ENCODE peak calls at places on chromosomes 1 and 21, in four cellular contexts. One of them, this sample, is unnamed.
A peak's percentile ranks its signal among the peaks of the same experiment; 100 is the strongest.

GRCh38 chr1:50846224-50846839 is 113.7 kb downstream of the FAF1 start:
- DNase-seq in H9: no peak
- DNase-seq in colonic mucosa: no peak
- DNase-seq in HCT116: no peak
- DNase-seq in this sample: no peak

GRCh38 chr1:116710326-116711060 is 43.0 kb upstream of the IGSF3 start:
- DNase-seq in colonic mucosa: no peak
- DNase-seq in H9: no peak
- DNase-seq in HCT116: no peak
- DNase-seq in this sample: no peak

GRCh38 chr1:28441674-28442073 is 64.2 kb upstream of the RCC1 start:
- DNase-seq in colonic mucosa: no peak
- DNase-seq in HCT116: no peak
- DNase-seq in H9: no peak
- DNase-seq in this sample: no peak

GRCh38 chr1:230272557-230272956 is 153.6 kb downstream of the PGBD5 start:
- DNase-seq in colonic mucosa: no peak
- DNase-seq in HCT116: no peak
- DNase-seq in H9: no peak
- DNase-seq in this sample: no peak

GRCh38 chr1:154726443-154726842 is 118.5 kb upstream of the ADAR start:
- DNase-seq in HCT116: no peak
- DNase-seq in colonic mucosa: no peak
- DNase-seq in H9: no peak
- DNase-seq in this sample: no peak

GRCh38 chr1:173101589-173101988 is 50.8 kb upstream of the TNFSF18 start:
- DNase-seq in HCT116: no peak
- DNase-seq in H9: no peak
- DNase-seq in colonic mucosa: no peak
- DNase-seq in this sample: no peak

GRCh38 chr1:32864375-32865019 is 6.2 kb downstream of the FNDC5 start:
- DNase-seq in colonic mucosa: no peak
- DNase-seq in HCT116: no peak
- DNase-seq in H9: no peak
- DNase-seq in this sample: no peak

GRCh38 chr1:235648954-235649721 is 446 bp downstream of the GNG4 start:
- DNase-seq in HCT116: no peak
- DNase-seq in H9: peak; percentile 79
- DNase-seq in colonic mucosa: peak; percentile 68
- DNase-seq in this sample: no peak

GRCh38 chr1:186620951-186621350 is 59.3 kb downstream of the PTGS2 start:
- DNase-seq in colonic mucosa: no peak
- DNase-seq in HCT116: no peak
- DNase-seq in H9: no peak
- DNase-seq in this sample: peak; percentile 55

GRCh38 chr1:196660912-196661311 is 9.1 kb downstream of the CFH start:
- DNase-seq in colonic mucosa: no peak
- DNase-seq in H9: no peak
- DNase-seq in HCT116: peak; percentile 23
- DNase-seq in this sample: no peak

GRCh38 chr1:32357619-32358018 is 4.7 kb downstream of the FAM229A start:
- DNase-seq in HCT116: no peak
- DNase-seq in H9: no peak
- DNase-seq in colonic mucosa: no peak
- DNase-seq in this sample: no peak

GRCh38 chr1:244353572-244354091 is 98.1 kb downstream of the ADSS2 start:
- DNase-seq in HCT116: peak; percentile 77
- DNase-seq in H9: peak; percentile 79
- DNase-seq in colonic mucosa: peak; percentile 80
- DNase-seq in this sample: peak; percentile 76

GRCh38 chr1:174990382-174990999 is 9.3 kb upstream of the CACYBP start:
- DNase-seq in colonic mucosa: peak; percentile 42
- DNase-seq in H9: no peak
- DNase-seq in HCT116: no peak
- DNase-seq in this sample: no peak

GRCh38 chr1:180218806-180219765 is 11.0 kb upstream of the LHX4 start:
- DNase-seq in H9: no peak
- DNase-seq in HCT116: no peak
- DNase-seq in colonic mucosa: no peak
- DNase-seq in this sample: no peak

GRCh38 chr1:28898267-28898955 is 16.0 kb upstream of the EPB41 start:
- DNase-seq in colonic mucosa: no peak
- DNase-seq in H9: no peak
- DNase-seq in HCT116: no peak
- DNase-seq in this sample: no peak

GRCh38 chr1:151458936-151459330 is 361 bp downstream of the POGZ start:
- DNase-seq in H9: peak; percentile 74
- DNase-seq in HCT116: peak; percentile 52
- DNase-seq in colonic mucosa: peak; percentile 67
- DNase-seq in this sample: peak; percentile 68

GRCh38 chr1:78304766-78305165 is 186.0 kb upstream of the PTGFR start:
- DNase-seq in H9: no peak
- DNase-seq in colonic mucosa: no peak
- DNase-seq in HCT116: no peak
- DNase-seq in this sample: no peak

GRCh38 chr1:65514083-65514482 is 93.6 kb downstream of the LEPR start:
- DNase-seq in colonic mucosa: no peak
- DNase-seq in H9: no peak
- DNase-seq in HCT116: no peak
- DNase-seq in this sample: no peak

GRCh38 chr1:21931171-21932093 is 5.7 kb downstream of the HSPG2 start:
- DNase-seq in HCT116: peak; percentile 43
- DNase-seq in colonic mucosa: peak; percentile 63
- DNase-seq in H9: no peak
- DNase-seq in this sample: no peak

GRCh38 chr1:36366091-36366661 is 19.5 kb downstream of the STK40 start:
- DNase-seq in colonic mucosa: no peak
- DNase-seq in H9: peak; percentile 71
- DNase-seq in HCT116: no peak
- DNase-seq in this sample: no peak

GRCh38 chr1:67732750-67733151 is 47.8 kb downstream of the GADD45A start:
- DNase-seq in HCT116: no peak
- DNase-seq in colonic mucosa: no peak
- DNase-seq in H9: no peak
- DNase-seq in this sample: no peak

GRCh38 chr1:35192056-35192852 is 691 bp downstream of the SFPQ start:
- DNase-seq in colonic mucosa: peak; percentile 85
- DNase-seq in H9: peak; percentile 73
- DNase-seq in HCT116: no peak
- DNase-seq in this sample: no peak

GRCh38 chr1:21592086-21592865 is 76.9 kb downstream of the RAP1GAP start:
- DNase-seq in H9: no peak
- DNase-seq in colonic mucosa: no peak
- DNase-seq in HCT116: no peak
- DNase-seq in this sample: no peak

GRCh38 chr1:2300851-2301606 is 72.9 kb downstream of the SKI start:
- DNase-seq in colonic mucosa: peak; percentile 71
- DNase-seq in HCT116: no peak
- DNase-seq in H9: no peak
- DNase-seq in this sample: no peak

GRCh38 chr1:151846062-151846568 is 6.5 kb upstream of the C2CD4D start:
- DNase-seq in H9: peak; percentile 68
- DNase-seq in colonic mucosa: no peak
- DNase-seq in HCT116: peak; percentile 24
- DNase-seq in this sample: peak; percentile 65

GRCh38 chr1:202058001-202058908 is 47.9 kb downstream of the ELF3 start:
- DNase-seq in HCT116: no peak
- DNase-seq in colonic mucosa: no peak
- DNase-seq in H9: no peak
- DNase-seq in this sample: no peak

GRCh38 chr1:90708236-90708786 is 8.8 kb downstream of the BARHL2 start:
- DNase-seq in colonic mucosa: no peak
- DNase-seq in H9: no peak
- DNase-seq in HCT116: no peak
- DNase-seq in this sample: no peak

GRCh38 chr1:94022471-94023189 is 98.3 kb downstream of the ABCA4 start:
- DNase-seq in HCT116: no peak
- DNase-seq in colonic mucosa: no peak
- DNase-seq in H9: no peak
- DNase-seq in this sample: no peak

GRCh38 chr1:117284408-117285215 is 73.9 kb upstream of the VTCN1 start:
- DNase-seq in colonic mucosa: peak; percentile 19
- DNase-seq in HCT116: peak; percentile 57
- DNase-seq in H9: peak; percentile 33
- DNase-seq in this sample: no peak

GRCh38 chr1:161226759-161227158 is 899 bp downstream of the TOMM40L start:
- DNase-seq in HCT116: no peak
- DNase-seq in H9: no peak
- DNase-seq in colonic mucosa: no peak
- DNase-seq in this sample: no peak

GRCh38 chr1:161228032-161228431 is 2.2 kb downstream of the TOMM40L start:
- DNase-seq in colonic mucosa: no peak
- DNase-seq in H9: no peak
- DNase-seq in HCT116: no peak
- DNase-seq in this sample: no peak

GRCh38 chr1:161225534-161226319 is at the start of gene TOMM40L:
- DNase-seq in HCT116: peak; percentile 99
- DNase-seq in H9: peak; percentile 97
- DNase-seq in colonic mucosa: peak; percentile 92
- DNase-seq in this sample: peak; percentile 99

GRCh38 chr1:161226320-161226711 is 456 bp downstream of the TOMM40L start:
- DNase-seq in H9: no peak
- DNase-seq in colonic mucosa: peak; percentile 26
- DNase-seq in HCT116: no peak
- DNase-seq in this sample: no peak

GRCh38 chr1:161227196-161227871 is 1.5 kb downstream of the TOMM40L start:
- DNase-seq in H9: peak; percentile 78
- DNase-seq in colonic mucosa: peak; percentile 88
- DNase-seq in HCT116: peak; percentile 50
- DNase-seq in this sample: peak; percentile 68
- TF ChIP-seq CTCF in H9: peak; percentile 94
- TF ChIP-seq CTCF in colonic mucosa: peak; percentile 89
- TF ChIP-seq CTCF in HCT116: peak; percentile 88
- TF ChIP-seq CTCF in this sample: peak; percentile 89

GRCh38 chr1:157968951-157969350 is 24.5 kb upstream of the KIRREL1 start:
- DNase-seq in colonic mucosa: no peak
- DNase-seq in H9: no peak
- DNase-seq in HCT116: no peak
- DNase-seq in this sample: peak; percentile 96
- H3K27ac ChIP-seq in colonic mucosa: peak overlapping the region; percentile 73
- H3K27ac ChIP-seq in H9: no peak overlapping the region
- H3K27ac ChIP-seq in HCT116: no peak overlapping the region
- H3K27ac ChIP-seq in this sample: peak overlapping the region; percentile 75

GRCh38 chr1:38431669-38432376 is 385.2 kb upstream of the POU3F1 start:
- DNase-seq in H9: peak; percentile 76
- DNase-seq in HCT116: no peak
- DNase-seq in colonic mucosa: no peak
- DNase-seq in this sample: no peak

GRCh38 chr1:38436006-38436405 is 389.4 kb upstream of the POU3F1 start:
- DNase-seq in HCT116: no peak
- DNase-seq in colonic mucosa: no peak
- DNase-seq in H9: no peak
- DNase-seq in this sample: no peak

GRCh38 chr1:38436749-38437148 is 390.2 kb upstream of the POU3F1 start:
- DNase-seq in HCT116: no peak
- DNase-seq in colonic mucosa: no peak
- DNase-seq in H9: no peak
- DNase-seq in this sample: no peak

GRCh38 chr1:38430949-38431348 is 384.4 kb upstream of the POU3F1 start:
- DNase-seq in colonic mucosa: no peak
- DNase-seq in HCT116: no peak
- DNase-seq in H9: no peak
- DNase-seq in this sample: no peak

GRCh38 chr1:38433097-38433722 is 386.6 kb upstream of the POU3F1 start:
- DNase-seq in H9: peak; percentile 64
- DNase-seq in HCT116: no peak
- DNase-seq in colonic mucosa: no peak
- DNase-seq in this sample: no peak
- TF ChIP-seq CTCF in H9: no peak
- TF ChIP-seq CTCF in HCT116: no peak
- TF ChIP-seq CTCF in colonic mucosa: no peak
- TF ChIP-seq CTCF in this sample: no peak

GRCh38 chr21:45048026-45048698 is 26.2 kb upstream of the ADARB1 start:
- DNase-seq in HCT116: no peak
- DNase-seq in colonic mucosa: no peak
- DNase-seq in H9: no peak
- DNase-seq in this sample: no peak
- H3K27ac ChIP-seq in HCT116: no peak overlapping the region
- H3K27ac ChIP-seq in colonic mucosa: no peak overlapping the region
- H3K27ac ChIP-seq in H9: no peak overlapping the region
- H3K27ac ChIP-seq in this sample: no peak overlapping the region